ENCODE peak calls at places on chromosomes 7 and 10, in five cellular contexts. One of them, this sample, is unnamed.
A peak's percentile ranks its signal among the peaks of the same experiment; 100 is the strongest.

GRCh38 chr7:56287429-56288138 is 171.4 kb upstream of the NUPR2 start:
- DNase-seq in fibroblast of pulmonary artery: no peak
- DNase-seq in GM12865: no peak
- DNase-seq in psoas muscle: peak; percentile 71
- DNase-seq in OCI-LY7: no peak
- DNase-seq in this sample: peak; percentile 68

GRCh38 chr7:152120776-152121175 is 95.3 kb downstream of the GALNT11 start:
- DNase-seq in fibroblast of pulmonary artery: no peak
- DNase-seq in psoas muscle: no peak
- DNase-seq in OCI-LY7: no peak
- DNase-seq in GM12865: no peak
- DNase-seq in this sample: no peak

GRCh38 chr7:82382276-82382675 is 61.3 kb downstream of the CACNA2D1 start:
- DNase-seq in fibroblast of pulmonary artery: no peak
- DNase-seq in psoas muscle: no peak
- DNase-seq in GM12865: no peak
- DNase-seq in OCI-LY7: no peak
- DNase-seq in this sample: no peak

GRCh38 chr10:31359979-31360378 is 41.0 kb downstream of the ZEB1 start:
- DNase-seq in GM12865: no peak
- DNase-seq in psoas muscle: no peak
- DNase-seq in fibroblast of pulmonary artery: peak; percentile 31
- DNase-seq in OCI-LY7: no peak
- DNase-seq in this sample: no peak

GRCh38 chr7:5387711-5388245 is 35.9 kb downstream of the TNRC18 start:
- DNase-seq in GM12865: no peak
- DNase-seq in OCI-LY7: no peak
- DNase-seq in fibroblast of pulmonary artery: no peak
- DNase-seq in psoas muscle: no peak
- DNase-seq in this sample: no peak

GRCh38 chr10:116690356-116691078 is 51.8 kb downstream of the HSPA12A start:
- DNase-seq in GM12865: no peak
- DNase-seq in psoas muscle: no peak
- DNase-seq in fibroblast of pulmonary artery: peak; percentile 45
- DNase-seq in OCI-LY7: no peak
- DNase-seq in this sample: peak; percentile 76

GRCh38 chr7:106681815-106682495 is 21.0 kb upstream of the CCDC71L start:
- DNase-seq in OCI-LY7: no peak
- DNase-seq in GM12865: no peak
- DNase-seq in psoas muscle: no peak
- DNase-seq in fibroblast of pulmonary artery: peak; percentile 72
- DNase-seq in this sample: no peak

GRCh38 chr10:12705943-12706342 is 295.6 kb downstream of the CCDC3 start:
- DNase-seq in fibroblast of pulmonary artery: no peak
- DNase-seq in GM12865: no peak
- DNase-seq in OCI-LY7: no peak
- DNase-seq in psoas muscle: no peak
- DNase-seq in this sample: no peak

GRCh38 chr7:140310337-140311002 is 87.9 kb downstream of the SLC37A3 start:
- DNase-seq in GM12865: no peak
- DNase-seq in OCI-LY7: no peak
- DNase-seq in fibroblast of pulmonary artery: no peak
- DNase-seq in psoas muscle: no peak
- DNase-seq in this sample: no peak

GRCh38 chr7:35906191-35906908 is 105.5 kb downstream of the SEPTIN7 start:
- DNase-seq in fibroblast of pulmonary artery: peak; percentile 89
- DNase-seq in GM12865: peak; percentile 89
- DNase-seq in OCI-LY7: peak; percentile 82
- DNase-seq in psoas muscle: no peak
- DNase-seq in this sample: peak; percentile 43

GRCh38 chr10:11875183-11875498 is 52.0 kb downstream of the PROSER2 start:
- DNase-seq in fibroblast of pulmonary artery: no peak
- DNase-seq in psoas muscle: no peak
- DNase-seq in OCI-LY7: no peak
- DNase-seq in GM12865: no peak
- DNase-seq in this sample: no peak

GRCh38 chr10:49325916-49326783 is 27.2 kb downstream of the C10orf71 start:
- DNase-seq in GM12865: no peak
- DNase-seq in psoas muscle: no peak
- DNase-seq in OCI-LY7: no peak
- DNase-seq in fibroblast of pulmonary artery: no peak
- DNase-seq in this sample: no peak

GRCh38 chr7:110595694-110596093 is 495.2 kb upstream of the LRRN3 start:
- DNase-seq in psoas muscle: no peak
- DNase-seq in fibroblast of pulmonary artery: no peak
- DNase-seq in GM12865: no peak
- DNase-seq in OCI-LY7: no peak
- DNase-seq in this sample: no peak

GRCh38 chr10:104824378-104825006 is 183.4 kb downstream of the SORCS3 start:
- DNase-seq in psoas muscle: no peak
- DNase-seq in fibroblast of pulmonary artery: peak; percentile 33
- DNase-seq in GM12865: peak; percentile 41
- DNase-seq in OCI-LY7: peak; percentile 11
- DNase-seq in this sample: no peak

GRCh38 chr10:70404906-70405824 is 1.2 kb downstream of the EIF4EBP2 start:
- DNase-seq in OCI-LY7: peak; percentile 64
- DNase-seq in fibroblast of pulmonary artery: peak; percentile 98
- DNase-seq in psoas muscle: peak; percentile 91
- DNase-seq in GM12865: peak; percentile 74
- DNase-seq in this sample: peak; percentile 96

GRCh38 chr10:26222563-26222962 is 6.0 kb downstream of the GAD2 start:
- DNase-seq in psoas muscle: no peak
- DNase-seq in GM12865: no peak
- DNase-seq in fibroblast of pulmonary artery: no peak
- DNase-seq in OCI-LY7: no peak
- DNase-seq in this sample: no peak

GRCh38 chr10:110843796-110844616 is 27.7 kb upstream of the PDCD4 start:
- DNase-seq in GM12865: peak; percentile 51
- DNase-seq in OCI-LY7: peak; percentile 47
- DNase-seq in psoas muscle: no peak
- DNase-seq in fibroblast of pulmonary artery: no peak
- DNase-seq in this sample: no peak

GRCh38 chr7:158394936-158395335 is 192.7 kb downstream of the PTPRN2 start:
- DNase-seq in psoas muscle: no peak
- DNase-seq in OCI-LY7: peak; percentile 5
- DNase-seq in fibroblast of pulmonary artery: no peak
- DNase-seq in GM12865: no peak
- DNase-seq in this sample: no peak

GRCh38 chr7:5419523-5420107 is 4.0 kb downstream of the TNRC18 start:
- DNase-seq in OCI-LY7: no peak
- DNase-seq in fibroblast of pulmonary artery: no peak
- DNase-seq in psoas muscle: no peak
- DNase-seq in GM12865: no peak
- DNase-seq in this sample: no peak

GRCh38 chr7:6299774-6300173 is 27.4 kb upstream of the CYTH3 start:
- DNase-seq in GM12865: no peak
- DNase-seq in fibroblast of pulmonary artery: no peak
- DNase-seq in OCI-LY7: no peak
- DNase-seq in psoas muscle: no peak
- DNase-seq in this sample: no peak

GRCh38 chr7:106562711-106563366 is 98.1 kb downstream of the CCDC71L start:
- DNase-seq in psoas muscle: no peak
- DNase-seq in fibroblast of pulmonary artery: no peak
- DNase-seq in GM12865: no peak
- DNase-seq in OCI-LY7: no peak
- DNase-seq in this sample: no peak

DNA sequence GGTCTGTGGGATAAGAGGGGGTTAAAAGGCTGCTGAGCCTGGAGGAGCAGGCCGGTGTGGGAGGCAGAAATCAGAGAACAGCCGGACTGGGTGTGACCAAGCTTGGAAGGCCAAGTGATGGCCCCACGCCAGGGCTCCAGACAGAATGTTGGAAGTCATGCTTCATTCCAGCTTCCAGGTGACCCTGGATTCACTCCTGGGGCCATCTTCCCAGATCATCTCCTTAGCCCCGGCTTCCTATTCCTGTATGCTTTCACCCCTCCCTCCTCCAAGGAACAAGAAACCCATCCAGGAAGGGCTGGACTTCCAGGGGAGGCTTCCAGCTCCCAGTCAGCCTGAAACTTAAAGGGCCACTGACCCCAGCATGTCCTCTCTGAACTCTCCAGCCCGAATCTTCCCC is 1.0 kb downstream of the INMT start:
- DNase-seq in OCI-LY7: no peak
- DNase-seq in GM12865: no peak
- DNase-seq in psoas muscle: peak; percentile 90
- DNase-seq in fibroblast of pulmonary artery: peak; percentile 85
- DNase-seq in this sample: peak; percentile 85
- H3K4me3 ChIP-seq in OCI-LY7: no peak overlapping the region
- H3K4me3 ChIP-seq in GM12865: no peak overlapping the region
- H3K4me3 ChIP-seq in psoas muscle: peak overlapping the region; percentile 56
- H3K4me3 ChIP-seq in fibroblast of pulmonary artery: peak overlapping the region; percentile 54
- H3K4me3 ChIP-seq in this sample: peak overlapping the region; percentile 55

DNA sequence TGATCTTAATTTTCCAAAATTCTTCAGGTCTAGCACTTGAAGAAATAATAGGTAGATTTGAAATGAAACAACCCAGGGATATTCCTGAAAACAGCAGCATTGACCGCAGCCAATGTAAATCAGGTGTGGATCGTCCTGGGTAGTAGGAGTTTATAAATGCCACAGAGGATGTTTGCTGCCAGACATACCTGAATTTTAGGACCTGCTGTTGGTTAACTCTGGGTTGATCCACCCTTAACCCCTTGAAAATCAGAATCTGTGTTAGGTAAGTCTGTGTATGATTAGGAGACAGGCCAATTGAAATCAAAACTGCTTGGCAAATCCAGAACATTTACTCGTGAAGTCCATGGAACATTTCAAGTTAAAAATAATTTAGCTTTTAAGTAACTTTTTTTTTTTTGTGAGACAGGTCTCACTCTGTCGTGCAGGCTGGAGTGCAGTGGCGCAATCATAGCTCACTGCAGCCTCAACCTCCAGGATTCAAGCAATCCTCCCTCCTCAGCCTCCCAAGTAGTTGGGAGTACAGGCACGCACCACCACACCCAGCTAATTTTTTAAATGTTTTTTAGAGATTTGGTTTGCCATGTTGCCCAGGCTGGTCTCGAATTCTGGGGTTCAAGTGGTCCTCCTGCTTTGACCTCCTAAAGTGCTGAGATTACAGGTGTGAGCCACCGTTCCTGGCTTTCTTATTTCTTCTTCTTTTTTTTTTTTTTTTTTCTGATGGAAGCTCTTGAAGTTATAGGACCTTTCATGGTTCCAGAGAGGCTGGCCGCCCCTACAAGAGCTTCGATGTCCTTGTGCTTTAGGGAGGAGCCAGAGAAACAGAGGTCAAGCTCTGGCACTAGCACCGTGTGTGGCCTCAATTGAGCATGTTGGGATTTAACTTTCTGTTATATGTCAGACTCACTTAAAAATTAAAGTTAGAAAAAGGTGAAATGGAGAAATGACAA is 2.0 kb downstream of the POR start:
- DNase-seq in psoas muscle: no peak
- DNase-seq in GM12865: no peak
- DNase-seq in OCI-LY7: no peak
- DNase-seq in fibroblast of pulmonary artery: no peak
- DNase-seq in this sample: no peak
- H3K4me3 ChIP-seq in psoas muscle: peak overlapping the region; percentile 98
- H3K4me3 ChIP-seq in GM12865: no peak overlapping the region
- H3K4me3 ChIP-seq in OCI-LY7: no peak overlapping the region
- H3K4me3 ChIP-seq in fibroblast of pulmonary artery: peak overlapping the region; percentile 78
- H3K4me3 ChIP-seq in this sample: peak overlapping the region; percentile 74

GRCh38 chr7:149625339-149625946 is 127.8 kb upstream of the ZNF746 start:
- DNase-seq in psoas muscle: peak; percentile 69
- DNase-seq in GM12865: peak; percentile 70
- DNase-seq in OCI-LY7: peak; percentile 73
- DNase-seq in fibroblast of pulmonary artery: peak; percentile 64
- DNase-seq in this sample: peak; percentile 50
- H3K4me3 ChIP-seq in psoas muscle: peak overlapping the region; percentile 95
- H3K4me3 ChIP-seq in GM12865: peak overlapping the region; percentile 83
- H3K4me3 ChIP-seq in OCI-LY7: peak overlapping the region; percentile 100
- H3K4me3 ChIP-seq in fibroblast of pulmonary artery: peak overlapping the region; percentile 72
- H3K4me3 ChIP-seq in this sample: peak overlapping the region; percentile 98

GRCh38 chr7:22214000-22214399 is 143.0 kb downstream of the RAPGEF5 start:
- DNase-seq in fibroblast of pulmonary artery: no peak
- DNase-seq in OCI-LY7: no peak
- DNase-seq in GM12865: no peak
- DNase-seq in psoas muscle: no peak
- DNase-seq in this sample: no peak
- H3K4me3 ChIP-seq in fibroblast of pulmonary artery: no peak overlapping the region
- H3K4me3 ChIP-seq in OCI-LY7: no peak overlapping the region
- H3K4me3 ChIP-seq in GM12865: no peak overlapping the region
- H3K4me3 ChIP-seq in psoas muscle: peak overlapping the region; percentile 23
- H3K4me3 ChIP-seq in this sample: peak overlapping the region; percentile 7

This sample was measured in tibial artery.